ENCODE peak calls at places on chromosomes 16 and 17, in six cellular contexts. B is adrenal gland, A is AG04450, Q is ovary, T is tibial artery, W is transverse colon. Y is an unnamed sample.

GRCh38 chr17:63425478-63425877 is 20.6 kb downstream of the CYB561 start:
- DNase-seq in B (peak; percentile 80), W (peak; percentile 74), A (peak; percentile 68), T (peak; percentile 70), Q (peak; percentile 73), Y (peak; percentile 66)

GRCh38 chr16:57146735-57147134 is 39.1 kb downstream of the PSME3IP1 start:
- DNase-seq in W (no peak), Q (no peak), T (no peak), B (no peak), A (no peak), Y (no peak)

GRCh38 chr16:48393843-48394703 is 8.9 kb upstream of the SIAH1 start:
- DNase-seq in W (no peak), Q (no peak), A (no peak), T (peak; percentile 74), B (peak; percentile 65), Y (no peak)

GRCh38 chr17:48546187-48546923 is 1.4 kb upstream of the HOXB2 start:
- DNase-seq in B (no peak), Q (no peak), A (no peak), W (no peak), T (no peak), Y (no peak)

GRCh38 chr16:53872248-53873221 is 168.6 kb downstream of the FTO start:
- DNase-seq in Q (no peak), T (no peak), W (no peak), A (peak; percentile 45), B (no peak), Y (no peak)

GRCh38 chr16:60945225-60945624 is 1091.0 kb downstream of the CDH8 start:
- DNase-seq in B (no peak), Q (no peak), T (no peak), W (no peak), A (no peak), Y (no peak)

GRCh38 chr17:63973930-63974593 is 1.3 kb upstream of the SCN4A start:
- DNase-seq in B (no peak), A (no peak), W (peak; percentile 26), Q (peak; percentile 11), T (no peak), Y (no peak)

GRCh38 chr17:6471531-6472465 is 27.5 kb downstream of the PIMREG start:
- DNase-seq in T (no peak), Q (peak; percentile 70), B (no peak), W (no peak), A (peak; percentile 15), Y (no peak)

GRCh38 chr17:1764274-1764673 is 2.4 kb downstream of the SERPINF1 start:
- DNase-seq in Q (peak; percentile 74), B (no peak), T (peak; percentile 87), W (peak; percentile 84), A (peak; percentile 75), Y (peak; percentile 78)

GRCh38 chr17:19573075-19573474 is 39.4 kb downstream of the SLC47A1 start:
- DNase-seq in T (no peak), A (peak; percentile 36), B (no peak), W (no peak), Q (no peak), Y (no peak)

GRCh38 chr17:40547785-40548478 is 17.3 kb downstream of the CCR7 start:
- DNase-seq in T (peak; percentile 4), B (no peak), W (peak; percentile 3), Q (no peak), A (no peak), Y (no peak)

GRCh38 chr17:62675260-62675659 is 47.8 kb downstream of the MRC2 start:
- DNase-seq in W (no peak), Q (peak; percentile 26), T (no peak), A (no peak), B (no peak), Y (no peak)

GRCh38 chr17:35892091-35892637 is 12.0 kb upstream of the CCL5 start:
- DNase-seq in B (no peak), A (no peak), W (no peak), Q (no peak), T (no peak), Y (no peak)

GRCh38 chr17:2967515-2967914 is 95.9 kb downstream of the OR1D5 start:
- DNase-seq in W (no peak), A (no peak), T (no peak), Q (no peak), B (no peak), Y (no peak)

GRCh38 chr17:73013299-73013698 is 79.2 kb downstream of the SLC39A11 start:
- DNase-seq in Q (no peak), T (no peak), A (no peak), W (no peak), B (no peak), Y (no peak)

GRCh38 chr16:27304881-27305280 is 8.9 kb upstream of the IL4R start:
- DNase-seq in B (no peak), A (no peak), W (no peak), Q (no peak), T (no peak), Y (no peak)

DNA sequence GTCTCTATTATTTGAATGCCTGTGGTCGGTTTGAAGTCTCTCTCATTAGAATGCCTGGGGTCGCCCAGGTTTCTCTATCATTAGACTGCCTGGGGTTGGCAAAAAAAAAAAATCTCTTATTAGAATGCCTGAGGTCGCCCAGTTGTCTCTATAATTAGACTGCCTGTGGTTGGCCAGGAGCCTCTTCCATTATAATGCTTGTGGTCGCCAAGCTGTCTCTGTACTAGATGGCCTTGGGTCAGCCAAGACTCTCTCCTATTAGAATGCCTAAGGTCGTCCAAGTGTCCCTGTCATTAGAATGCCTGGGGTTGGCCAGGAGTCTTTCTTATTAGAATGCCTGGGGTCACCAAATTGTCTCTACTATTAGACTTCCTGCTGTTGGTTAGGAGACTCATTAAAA is 2228.4 kb downstream of the TP53TG3F start:
- DNase-seq in W (no peak), Q (no peak), B (no peak), A (no peak), T (no peak), Y (no peak)
- H3K9me3 ChIP-seq in W (peaks cover 11% of the 10 kb centered on the region), Q (no peaks in the 10 kb centered on the region), B (no peaks in the 10 kb centered on the region), A (peaks cover 52% of the 10 kb centered on the region), T (no peaks in the 10 kb centered on the region), Y (no peaks in the 10 kb centered on the region)

DNA sequence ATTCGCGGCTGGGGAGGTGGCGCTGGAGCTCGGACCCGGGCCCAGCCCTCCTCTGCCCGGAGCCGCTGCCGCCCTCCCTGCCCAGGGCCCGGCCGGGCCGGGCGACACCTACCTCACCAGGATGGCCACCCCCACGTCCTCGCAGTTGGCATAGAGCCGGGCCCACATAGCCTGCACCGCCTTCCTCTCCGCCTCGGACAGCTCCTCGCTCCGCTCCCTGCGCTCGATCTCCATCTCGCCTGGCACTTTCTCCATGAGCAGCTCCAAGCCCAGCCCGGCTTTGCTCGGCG is 276 bp downstream of the CYGB start:
- DNase-seq in T (no peak), A (no peak), W (no peak), B (no peak), Q (peak; percentile 71), Y (no peak)
- H3K27me3 ChIP-seq in T (peaks cover 50% of the 10 kb centered on the region), A (peaks cover 14% of the 10 kb centered on the region), W (peaks cover 40% of the 10 kb centered on the region), B (peaks cover 9% of the 10 kb centered on the region), Q (no peaks in the 10 kb centered on the region), Y (peaks cover 10% of the 10 kb centered on the region)

DNA sequence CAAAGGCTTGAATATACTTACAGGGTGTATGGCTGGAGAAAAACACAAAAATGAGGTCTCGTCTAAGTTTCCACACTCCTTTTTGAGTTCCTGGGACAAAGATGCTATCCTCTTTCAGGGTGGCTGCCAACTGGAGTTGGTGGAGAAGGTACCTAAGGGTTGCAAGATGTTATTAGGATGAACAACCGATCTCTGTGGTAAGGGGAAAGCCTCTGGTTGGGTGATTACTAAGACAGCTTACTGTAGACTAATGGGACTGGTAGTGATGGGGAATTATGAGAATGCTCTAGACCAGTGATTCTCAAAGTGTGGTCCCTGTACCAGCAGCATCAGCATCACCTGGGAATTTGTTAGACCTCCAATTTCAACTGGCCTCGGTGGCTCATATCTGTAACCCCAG is 6.0 kb downstream of the ADAT1 start:
- DNase-seq in A (no peak), Q (no peak), T (no peak), W (no peak), B (no peak), Y (no peak)
- H3K27ac ChIP-seq in A (no peak overlapping the region), Q (no peak overlapping the region), T (no peak overlapping the region), W (no peak overlapping the region), B (no peak overlapping the region), Y (no peak overlapping the region)

GRCh38 chr16:35575432-35575821 is 2116.0 kb downstream of the TP53TG3F start:
- DNase-seq in Q (no peak), T (no peak), W (no peak), B (no peak), A (no peak), Y (no peak)
- H3K9me3 ChIP-seq in Q (no peaks in the 10 kb centered on the region), T (no peaks in the 10 kb centered on the region), W (no peaks in the 10 kb centered on the region), B (no peaks in the 10 kb centered on the region), A (peaks cover 60% of the 10 kb centered on the region), Y (peaks cover 75% of the 10 kb centered on the region)

DNA sequence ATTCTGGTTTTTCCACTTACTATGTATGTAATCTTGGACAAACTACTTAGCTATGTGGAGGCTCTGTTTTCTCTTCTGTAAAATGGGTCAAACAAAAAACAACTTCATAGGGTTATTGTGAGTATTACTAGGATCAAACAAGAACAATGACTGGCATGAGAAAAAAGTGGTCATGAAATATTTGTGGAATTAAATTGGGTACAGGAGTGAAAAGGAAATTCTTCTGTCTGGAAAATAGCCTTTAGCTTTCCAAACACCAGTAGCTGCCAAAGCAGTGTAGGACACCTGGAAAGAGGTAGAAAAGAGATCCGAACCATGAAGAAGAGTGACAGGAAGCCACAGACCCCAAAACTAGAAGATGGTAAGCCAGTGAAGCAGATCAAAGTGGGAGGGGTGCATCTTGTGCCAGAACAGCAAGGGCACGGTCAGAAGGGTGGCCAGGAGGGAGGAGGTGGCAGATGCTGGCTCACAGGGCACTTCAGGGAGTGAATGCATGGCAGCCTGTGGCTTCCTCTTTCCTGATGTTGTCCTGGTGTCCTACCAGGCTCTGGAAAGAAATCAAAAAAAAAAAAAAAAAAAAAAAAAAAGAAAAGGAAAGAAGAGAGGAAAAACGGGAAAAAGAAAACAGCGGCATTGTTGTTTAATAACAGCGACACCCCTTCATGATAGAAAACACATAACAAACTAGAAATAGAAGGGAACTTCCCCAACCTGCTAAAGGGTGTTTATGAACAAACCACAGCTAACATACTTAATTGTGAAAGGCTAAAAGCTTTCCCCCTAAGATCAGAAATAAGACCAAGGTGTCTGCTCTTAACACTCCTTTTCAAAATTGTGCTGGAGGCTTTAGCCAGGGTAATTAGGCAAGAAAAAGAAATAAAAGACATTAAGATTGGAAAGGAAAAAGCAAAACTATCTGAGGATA is 67.9 kb downstream of the PCTP start:
- DNase-seq in W (no peak), T (no peak), Q (no peak), A (no peak), B (no peak), Y (no peak)
- H3K27me3 ChIP-seq in W (no peaks in the 10 kb centered on the region), T (no peaks in the 10 kb centered on the region), Q (no peaks in the 10 kb centered on the region), A (no peaks in the 10 kb centered on the region), B (no peaks in the 10 kb centered on the region), Y (no peaks in the 10 kb centered on the region)

DNA sequence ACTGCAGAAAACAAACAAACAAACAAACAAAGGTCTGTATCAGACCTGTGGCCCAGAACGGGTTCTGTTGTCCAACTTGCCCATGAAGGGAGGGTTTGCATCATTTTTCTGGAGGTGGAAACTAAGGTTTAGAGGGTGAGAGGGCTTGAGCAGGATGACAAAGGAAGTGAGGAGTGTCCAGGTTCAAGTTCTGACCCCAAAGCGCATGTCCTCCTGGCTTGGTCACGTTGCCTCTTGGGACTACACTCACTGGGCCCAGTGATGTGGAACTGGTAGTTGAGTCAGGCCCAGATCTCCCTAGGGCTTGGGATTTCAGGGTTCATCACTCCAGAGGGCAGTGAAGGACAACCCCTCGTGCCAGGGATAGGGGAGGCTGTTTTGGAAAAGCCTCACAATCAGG is 1.8 kb downstream of the SREBF1 start:
- DNase-seq in Q (no peak), B (no peak), T (no peak), W (no peak), A (no peak), Y (no peak)
- H3K27ac ChIP-seq in Q (peak overlapping the region; percentile 91), B (peak overlapping the region; percentile 100), T (peak overlapping the region; percentile 100), W (peak overlapping the region; percentile 99), A (no peak overlapping the region), Y (no peak overlapping the region)

GRCh38 chr17:22303865-22304264 is 611.5 kb downstream of the KCNJ18 start:
- DNase-seq in Q (no peak), T (no peak), W (no peak), B (no peak), A (no peak), Y (no peak)
- H3K9me3 ChIP-seq in Q (no peaks in the 10 kb centered on the region), T (no peaks in the 10 kb centered on the region), W (peaks cover 11% of the 10 kb centered on the region), B (no peaks in the 10 kb centered on the region), A (peaks cover 67% of the 10 kb centered on the region), Y (peaks cover 59% of the 10 kb centered on the region)

Y was measured in left lung.